ENCODE peak calls at places on chromosomes 12 and 14, in eight cellular contexts. One of them, this sample, is unnamed.

GRCh38 chr12:48351022-48351708 is 446 bp upstream of the ZNF641 start:
- DNase-seq in mucosa of descending colon: no peak
- DNase-seq in heart left ventricle: no peak
- DNase-seq in body of pancreas: peak; percentile 90
- DNase-seq in brain microvascular endothelial cell: peak; percentile 66
- DNase-seq in esophagus squamous epithelium: no peak
- DNase-seq in fibroblast of pulmonary artery: peak; percentile 95
- DNase-seq in vagina: no peak
- DNase-seq in this sample: no peak

GRCh38 chr14:73713206-73713803 is 879 bp downstream of the PNMA1 start:
- DNase-seq in heart left ventricle: no peak
- DNase-seq in brain microvascular endothelial cell: no peak
- DNase-seq in mucosa of descending colon: no peak
- DNase-seq in esophagus squamous epithelium: no peak
- DNase-seq in vagina: no peak
- DNase-seq in fibroblast of pulmonary artery: no peak
- DNase-seq in body of pancreas: no peak
- DNase-seq in this sample: no peak

GRCh38 chr12:79689477-79690155 is 1.1 kb downstream of the PAWR start:
- DNase-seq in esophagus squamous epithelium: no peak
- DNase-seq in fibroblast of pulmonary artery: peak; percentile 63
- DNase-seq in heart left ventricle: peak; percentile 75
- DNase-seq in brain microvascular endothelial cell: peak; percentile 42
- DNase-seq in vagina: no peak
- DNase-seq in body of pancreas: peak; percentile 34
- DNase-seq in mucosa of descending colon: peak; percentile 73
- DNase-seq in this sample: peak; percentile 91

GRCh38 chr12:114735680-114736374 is 51.9 kb upstream of the TBX3 start:
- DNase-seq in brain microvascular endothelial cell: no peak
- DNase-seq in vagina: no peak
- DNase-seq in heart left ventricle: no peak
- DNase-seq in mucosa of descending colon: peak; percentile 32
- DNase-seq in fibroblast of pulmonary artery: no peak
- DNase-seq in body of pancreas: no peak
- DNase-seq in esophagus squamous epithelium: no peak
- DNase-seq in this sample: no peak

GRCh38 chr12:122834921-122835692 is at the start of gene HIP1R:
- DNase-seq in body of pancreas: peak; percentile 45
- DNase-seq in vagina: no peak
- DNase-seq in brain microvascular endothelial cell: no peak
- DNase-seq in mucosa of descending colon: peak; percentile 83
- DNase-seq in esophagus squamous epithelium: no peak
- DNase-seq in heart left ventricle: no peak
- DNase-seq in fibroblast of pulmonary artery: peak; percentile 12
- DNase-seq in this sample: peak; percentile 90

GRCh38 chr12:89080797-89081470 is 271.4 kb downstream of the DUSP6 start:
- DNase-seq in body of pancreas: no peak
- DNase-seq in fibroblast of pulmonary artery: peak; percentile 65
- DNase-seq in heart left ventricle: no peak
- DNase-seq in brain microvascular endothelial cell: no peak
- DNase-seq in esophagus squamous epithelium: no peak
- DNase-seq in mucosa of descending colon: no peak
- DNase-seq in vagina: no peak
- DNase-seq in this sample: no peak

GRCh38 chr12:2401040-2401439 is 348.3 kb downstream of the CACNA1C start:
- DNase-seq in brain microvascular endothelial cell: no peak
- DNase-seq in mucosa of descending colon: no peak
- DNase-seq in fibroblast of pulmonary artery: no peak
- DNase-seq in esophagus squamous epithelium: no peak
- DNase-seq in body of pancreas: no peak
- DNase-seq in vagina: no peak
- DNase-seq in heart left ventricle: no peak
- DNase-seq in this sample: no peak

GRCh38 chr14:60622920-60623263 is 26.4 kb downstream of the SIX1 start:
- DNase-seq in mucosa of descending colon: no peak
- DNase-seq in body of pancreas: no peak
- DNase-seq in esophagus squamous epithelium: no peak
- DNase-seq in fibroblast of pulmonary artery: peak; percentile 41
- DNase-seq in heart left ventricle: no peak
- DNase-seq in brain microvascular endothelial cell: peak; percentile 18
- DNase-seq in vagina: no peak
- DNase-seq in this sample: no peak

GRCh38 chr14:21087294-21088091 is 11.0 kb downstream of the ZNF219 start:
- DNase-seq in vagina: no peak
- DNase-seq in heart left ventricle: peak; percentile 64
- DNase-seq in mucosa of descending colon: no peak
- DNase-seq in esophagus squamous epithelium: no peak
- DNase-seq in fibroblast of pulmonary artery: peak; percentile 95
- DNase-seq in body of pancreas: peak; percentile 67
- DNase-seq in brain microvascular endothelial cell: peak; percentile 95
- DNase-seq in this sample: peak; percentile 85

GRCh38 chr14:105139831-105140239 is 28.7 kb downstream of the JAG2 start:
- DNase-seq in brain microvascular endothelial cell: no peak
- DNase-seq in mucosa of descending colon: no peak
- DNase-seq in heart left ventricle: no peak
- DNase-seq in body of pancreas: no peak
- DNase-seq in vagina: no peak
- DNase-seq in esophagus squamous epithelium: no peak
- DNase-seq in fibroblast of pulmonary artery: no peak
- DNase-seq in this sample: peak; percentile 25

GRCh38 chr12:31002361-31002725 is 71.3 kb upstream of the DDX11 start:
- DNase-seq in esophagus squamous epithelium: no peak
- DNase-seq in fibroblast of pulmonary artery: no peak
- DNase-seq in body of pancreas: no peak
- DNase-seq in heart left ventricle: peak; percentile 6
- DNase-seq in brain microvascular endothelial cell: no peak
- DNase-seq in mucosa of descending colon: no peak
- DNase-seq in vagina: no peak
- DNase-seq in this sample: peak; percentile 62

GRCh38 chr14:24911324-24912095 is 138.4 kb downstream of the STXBP6 start:
- DNase-seq in mucosa of descending colon: no peak
- DNase-seq in heart left ventricle: no peak
- DNase-seq in fibroblast of pulmonary artery: peak; percentile 91
- DNase-seq in brain microvascular endothelial cell: peak; percentile 47
- DNase-seq in body of pancreas: peak; percentile 55
- DNase-seq in esophagus squamous epithelium: no peak
- DNase-seq in vagina: no peak
- DNase-seq in this sample: no peak

GRCh38 chr12:32549675-32550079 is 129.4 kb upstream of the DNM1L start:
- DNase-seq in brain microvascular endothelial cell: peak; percentile 54
- DNase-seq in vagina: no peak
- DNase-seq in esophagus squamous epithelium: no peak
- DNase-seq in mucosa of descending colon: no peak
- DNase-seq in heart left ventricle: no peak
- DNase-seq in body of pancreas: no peak
- DNase-seq in fibroblast of pulmonary artery: no peak
- DNase-seq in this sample: no peak

DNA sequence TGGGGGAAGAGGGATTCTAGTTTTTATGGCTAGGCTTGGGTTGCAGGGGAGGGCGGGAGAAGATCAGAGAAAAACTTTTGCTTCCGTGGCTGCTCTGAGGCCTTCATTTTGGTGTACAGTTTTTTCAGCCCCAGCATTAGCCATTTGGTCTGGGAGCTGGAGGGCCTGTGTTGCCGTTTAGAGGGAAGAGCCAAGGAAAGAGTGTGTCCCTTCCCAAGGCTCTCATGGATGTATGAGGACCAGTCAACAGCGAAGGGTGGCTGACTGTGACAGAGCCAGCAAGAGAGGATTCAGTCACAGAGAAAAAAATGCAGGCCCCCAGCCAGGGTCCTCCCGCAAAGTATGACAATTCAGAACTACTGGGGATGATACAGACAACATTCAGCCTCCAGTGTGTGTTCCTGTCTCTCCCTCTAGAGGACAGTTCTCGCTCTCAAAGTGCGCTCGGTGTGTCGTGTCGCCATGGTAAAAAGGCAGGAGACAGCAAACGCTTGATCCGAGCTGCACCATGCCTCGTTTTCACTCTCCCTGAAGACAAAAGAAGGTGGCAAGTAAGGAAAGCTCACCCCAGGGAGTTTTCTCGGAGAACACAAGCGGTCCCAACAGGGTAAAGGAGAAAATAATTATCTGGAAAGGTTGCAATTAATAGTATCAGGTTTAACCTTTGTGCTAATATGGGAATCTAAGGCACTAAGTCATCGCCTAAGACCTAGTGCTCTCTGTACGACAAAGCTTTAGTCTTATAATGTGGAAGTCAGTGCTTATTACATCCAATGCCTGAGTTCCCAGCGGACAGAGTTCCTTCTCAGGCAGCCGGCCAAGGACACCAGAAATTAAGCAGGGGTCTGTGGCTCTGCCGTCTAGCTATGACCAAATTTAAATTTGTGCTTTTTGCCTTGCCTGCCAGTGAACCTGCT is 157.3 kb upstream of the PLXNC1 start:
- DNase-seq in brain microvascular endothelial cell: peak; percentile 58
- DNase-seq in fibroblast of pulmonary artery: peak; percentile 58
- DNase-seq in body of pancreas: peak; percentile 27
- DNase-seq in heart left ventricle: no peak
- DNase-seq in mucosa of descending colon: peak; percentile 27
- DNase-seq in esophagus squamous epithelium: no peak
- DNase-seq in vagina: no peak
- DNase-seq in this sample: no peak
- TF ChIP-seq CTCF in brain microvascular endothelial cell: peak; percentile 76
- TF ChIP-seq CTCF in fibroblast of pulmonary artery: peak; percentile 58
- TF ChIP-seq CTCF in body of pancreas: no peak
- TF ChIP-seq CTCF in heart left ventricle: peak; percentile 49
- TF ChIP-seq CTCF in mucosa of descending colon: no peak
- TF ChIP-seq CTCF in esophagus squamous epithelium: no peak
- TF ChIP-seq CTCF in vagina: no peak
- TF ChIP-seq CTCF in this sample: peak; percentile 37

GRCh38 chr12:7061596-7061995 is 1.1 kb downstream of the C1S start:
- DNase-seq in heart left ventricle: no peak
- DNase-seq in mucosa of descending colon: no peak
- DNase-seq in brain microvascular endothelial cell: no peak
- DNase-seq in vagina: no peak
- DNase-seq in esophagus squamous epithelium: no peak
- DNase-seq in fibroblast of pulmonary artery: no peak
- DNase-seq in body of pancreas: no peak
- DNase-seq in this sample: no peak
- H3K4me3 ChIP-seq in heart left ventricle: peak overlapping the region; percentile 43
- H3K4me3 ChIP-seq in mucosa of descending colon: no peak overlapping the region
- H3K4me3 ChIP-seq in brain microvascular endothelial cell: no peak overlapping the region
- H3K4me3 ChIP-seq in vagina: peak overlapping the region; percentile 44
- H3K4me3 ChIP-seq in esophagus squamous epithelium: no peak overlapping the region
- H3K4me3 ChIP-seq in fibroblast of pulmonary artery: peak overlapping the region; percentile 61
- H3K4me3 ChIP-seq in body of pancreas: no peak overlapping the region
- H3K4me3 ChIP-seq in this sample: peak overlapping the region; percentile 24

DNA sequence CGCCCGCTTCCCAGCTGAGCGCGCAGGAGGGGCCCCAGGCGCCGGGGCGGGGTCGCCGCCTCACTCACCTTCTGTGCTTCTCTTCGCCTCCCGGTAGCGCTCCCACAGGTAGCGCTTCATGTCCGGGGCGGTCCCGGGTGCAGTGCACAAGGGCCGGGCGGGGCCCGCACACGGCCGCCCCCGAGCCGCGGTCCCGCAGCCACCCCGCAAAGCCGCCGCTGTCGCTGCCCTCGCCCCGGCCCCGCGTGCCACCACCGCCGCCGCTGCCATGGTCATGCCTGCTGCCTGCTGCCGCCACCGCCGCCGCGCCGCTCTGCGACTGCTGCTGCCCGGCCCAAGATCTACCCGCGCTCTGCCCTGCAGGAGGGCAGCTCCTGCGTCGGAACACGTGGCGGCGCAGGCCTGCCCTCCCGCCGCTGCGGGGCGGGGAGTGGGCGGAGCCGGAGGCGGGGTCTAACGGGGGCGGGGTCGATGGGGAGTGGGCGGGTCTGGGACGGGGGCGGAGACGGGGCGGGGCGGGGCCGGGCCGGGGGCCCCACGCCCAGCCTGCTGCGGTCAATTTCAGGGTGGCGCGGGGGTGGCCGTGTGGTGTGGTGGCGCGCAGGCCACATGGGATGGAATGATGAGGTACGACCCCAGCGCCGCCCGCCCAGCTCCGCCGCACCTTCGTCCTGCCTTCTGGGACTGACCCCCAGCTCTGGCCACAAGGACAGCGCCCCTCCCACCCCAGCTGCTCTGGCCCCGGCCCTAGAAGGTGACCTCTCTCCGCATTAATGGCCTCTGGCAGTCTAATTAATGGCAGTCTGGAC is at the start of gene NT5DC3:
- DNase-seq in brain microvascular endothelial cell: peak; percentile 47
- DNase-seq in body of pancreas: peak; percentile 84
- DNase-seq in fibroblast of pulmonary artery: peak; percentile 82
- DNase-seq in vagina: no peak
- DNase-seq in esophagus squamous epithelium: peak; percentile 18
- DNase-seq in heart left ventricle: peak; percentile 93
- DNase-seq in mucosa of descending colon: peak; percentile 91
- DNase-seq in this sample: peak; percentile 97
- TF ChIP-seq CTCF in brain microvascular endothelial cell: no peak
- TF ChIP-seq CTCF in body of pancreas: no peak
- TF ChIP-seq CTCF in fibroblast of pulmonary artery: no peak
- TF ChIP-seq CTCF in vagina: no peak
- TF ChIP-seq CTCF in esophagus squamous epithelium: no peak
- TF ChIP-seq CTCF in heart left ventricle: no peak
- TF ChIP-seq CTCF in mucosa of descending colon: no peak
- TF ChIP-seq CTCF in this sample: no peak

GRCh38 chr12:16606201-16606849 is 363 bp upstream of the LMO3 start:
- DNase-seq in esophagus squamous epithelium: no peak
- DNase-seq in fibroblast of pulmonary artery: peak; percentile 65
- DNase-seq in body of pancreas: peak; percentile 61
- DNase-seq in brain microvascular endothelial cell: peak; percentile 9
- DNase-seq in mucosa of descending colon: peak; percentile 27
- DNase-seq in vagina: no peak
- DNase-seq in heart left ventricle: peak; percentile 54
- DNase-seq in this sample: no peak

GRCh38 chr12:16606936-16607335 is 974 bp upstream of the LMO3 start:
- DNase-seq in mucosa of descending colon: no peak
- DNase-seq in vagina: no peak
- DNase-seq in esophagus squamous epithelium: no peak
- DNase-seq in body of pancreas: no peak
- DNase-seq in brain microvascular endothelial cell: no peak
- DNase-seq in heart left ventricle: no peak
- DNase-seq in fibroblast of pulmonary artery: no peak
- DNase-seq in this sample: no peak

GRCh38 chr12:16609140-16609539 is 3.2 kb upstream of the LMO3 start:
- DNase-seq in brain microvascular endothelial cell: no peak
- DNase-seq in fibroblast of pulmonary artery: no peak
- DNase-seq in mucosa of descending colon: no peak
- DNase-seq in heart left ventricle: no peak
- DNase-seq in body of pancreas: no peak
- DNase-seq in esophagus squamous epithelium: no peak
- DNase-seq in vagina: no peak
- DNase-seq in this sample: no peak

GRCh38 chr12:16608346-16608745 is 2.4 kb upstream of the LMO3 start:
- DNase-seq in esophagus squamous epithelium: no peak
- DNase-seq in heart left ventricle: no peak
- DNase-seq in vagina: no peak
- DNase-seq in body of pancreas: no peak
- DNase-seq in brain microvascular endothelial cell: no peak
- DNase-seq in fibroblast of pulmonary artery: no peak
- DNase-seq in mucosa of descending colon: no peak
- DNase-seq in this sample: no peak

DNA sequence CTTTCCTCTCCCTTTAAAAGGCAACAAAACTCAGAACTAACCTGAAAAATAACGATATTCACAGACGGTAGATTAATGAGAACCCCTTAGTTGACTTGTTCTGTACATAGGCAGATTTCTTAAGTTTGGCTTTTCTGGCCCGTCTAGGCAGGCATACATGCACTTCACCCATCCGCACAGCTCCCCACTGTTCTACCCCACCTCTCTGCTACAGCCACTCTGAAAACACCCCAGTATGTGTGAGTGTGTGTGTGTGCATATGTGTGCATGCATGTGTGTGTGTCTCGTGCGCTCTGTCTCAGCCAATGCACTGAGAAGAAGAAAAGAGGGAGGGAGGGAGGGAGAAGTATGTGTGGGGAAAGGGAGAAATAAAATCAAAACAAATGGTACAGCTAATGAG is 1.9 kb upstream of the LMO3 start:
- DNase-seq in body of pancreas: peak; percentile 59
- DNase-seq in mucosa of descending colon: no peak
- DNase-seq in heart left ventricle: no peak
- DNase-seq in vagina: no peak
- DNase-seq in esophagus squamous epithelium: no peak
- DNase-seq in brain microvascular endothelial cell: no peak
- DNase-seq in fibroblast of pulmonary artery: no peak
- DNase-seq in this sample: no peak
- H3K4me3 ChIP-seq in body of pancreas: no peak overlapping the region
- H3K4me3 ChIP-seq in mucosa of descending colon: no peak overlapping the region
- H3K4me3 ChIP-seq in heart left ventricle: no peak overlapping the region
- H3K4me3 ChIP-seq in vagina: peak overlapping the region; percentile 2
- H3K4me3 ChIP-seq in esophagus squamous epithelium: no peak overlapping the region
- H3K4me3 ChIP-seq in brain microvascular endothelial cell: no peak overlapping the region
- H3K4me3 ChIP-seq in fibroblast of pulmonary artery: no peak overlapping the region
- H3K4me3 ChIP-seq in this sample: no peak overlapping the region

This sample was measured in spleen.